ENCODE peak calls at places on chromosomes 2 and 18, in eight cellular contexts. V, A, F, Z, J, K, D and P are unnamed samples.

GRCh38 chr2:107712857-107713256 is 113.8 kb upstream of the RGPD4 start:
- DNase-seq in A (no peak), F (no peak), D (no peak), K (no peak), V (no peak), Z (no peak), J (no peak), P (no peak)

GRCh38 chr2:40244251-40245010 is 207.5 kb downstream of the SLC8A1 start:
- DNase-seq in Z (peak), J (peak), K (peak), F (peak), A (peak), V (peak), D (no peak), P (peak)

GRCh38 chr2:219251656-219252055 is 1.4 kb upstream of the TUBA4B start:
- DNase-seq in J (no peak), V (no peak), F (no peak), A (no peak), Z (no peak), D (no peak), K (no peak), P (no peak)

GRCh38 chr2:95375532-95376221 is 26.8 kb upstream of the FAHD2A start:
- DNase-seq in J (no peak), A (no peak), Z (no peak), F (peak), K (no peak), D (no peak), V (no peak), P (no peak)

GRCh38 chr2:58336416-58336815 is 95.3 kb upstream of the FANCL start:
- DNase-seq in F (no peak), D (no peak), J (no peak), A (no peak), Z (no peak), V (no peak), K (no peak), P (no peak)

GRCh38 chr2:226303707-226304106 is 495.9 kb downstream of the IRS1 start:
- DNase-seq in F (no peak), Z (no peak), J (no peak), K (no peak), A (no peak), V (no peak), D (no peak), P (no peak)

GRCh38 chr2:150109912-150110311 is 377.6 kb downstream of the RND3 start:
- DNase-seq in K (no peak), Z (no peak), D (no peak), A (no peak), J (no peak), V (no peak), F (no peak), P (no peak)

GRCh38 chr2:231308631-231309414 is 86.7 kb upstream of the B3GNT7 start:
- DNase-seq in A (peak), K (no peak), V (no peak), D (no peak), Z (no peak), J (no peak), F (no peak), P (peak)

GRCh38 chr2:48844418-48845155 is 89.1 kb upstream of the LHCGR start:
- DNase-seq in F (no peak), D (no peak), A (no peak), Z (no peak), V (no peak), J (no peak), K (no peak), P (peak)

GRCh38 chr2:23859983-23860382 is 66.9 kb downstream of the ATAD2B start:
- DNase-seq in J (no peak), A (peak), V (no peak), Z (no peak), K (no peak), F (no peak), D (no peak), P (no peak)

GRCh38 chr2:98786179-98786578 is 55.2 kb upstream of the MGAT4A start:
- DNase-seq in Z (no peak), D (no peak), J (no peak), K (no peak), A (no peak), F (no peak), V (no peak), P (no peak)

GRCh38 chr18:23220355-23220754 is 85.1 kb downstream of the CABLES1 start:
- DNase-seq in J (no peak), D (no peak), A (no peak), Z (no peak), V (no peak), F (no peak), K (no peak), P (no peak)

GRCh38 chr2:146850746-146851145 is 994.1 kb upstream of the ACVR2A start:
- DNase-seq in Z (no peak), V (no peak), F (no peak), K (no peak), J (no peak), A (no peak), D (no peak), P (no peak)

GRCh38 chr18:62637807-62638687 is 77.3 kb upstream of the PHLPP1 start:
- DNase-seq in J (peak), Z (no peak), K (peak), A (peak), D (no peak), V (peak), F (no peak), P (no peak)

GRCh38 chr18:63016270-63016669 is 300.9 kb downstream of the PHLPP1 start:
- DNase-seq in F (no peak), V (peak), A (peak), J (peak), K (peak), D (no peak), Z (no peak), P (peak)

GRCh38 chr2:54945401-54946219 is 104.6 kb downstream of the RTN4 start:
- DNase-seq in V (no peak), D (no peak), K (no peak), Z (peak), A (peak), J (peak), F (peak), P (no peak)

GRCh38 chr2:75157435-75157834 is 41.9 kb downstream of the TACR1 start:
- DNase-seq in F (no peak), D (no peak), A (no peak), K (no peak), J (no peak), V (no peak), Z (no peak), P (peak)

GRCh38 chr2:169452080-169452479 is 27.2 kb upstream of the BBS5 start:
- DNase-seq in F (no peak), J (no peak), A (peak), Z (no peak), V (peak), D (no peak), K (no peak), P (peak)

GRCh38 chr2:26691881-26692813 is at the start of gene KCNK3:
- DNase-seq in A (no peak), V (no peak), J (no peak), Z (peak), F (peak), D (peak), K (no peak), P (peak)

GRCh38 chr2:158998486-158999248 is 30.2 kb downstream of the TANC1 start:
- DNase-seq in V (no peak), Z (peak), A (no peak), K (peak), D (no peak), F (no peak), J (no peak), P (no peak)

GRCh38 chr18:79625195-79625923 is 54.2 kb upstream of the CTDP1 start:
- DNase-seq in F (peak), Z (peak), V (peak), K (no peak), J (peak), D (no peak), A (no peak), P (no peak)

GRCh38 chr18:6219116-6219717 is 195.5 kb downstream of the L3MBTL4 start:
- DNase-seq in K (no peak), J (no peak), V (peak), F (no peak), D (no peak), Z (no peak), A (peak), P (no peak)

GRCh38 chr2:39571197-39571731 is 94.5 kb upstream of the TMEM178A start:
- DNase-seq in K (no peak), D (no peak), Z (no peak), V (no peak), F (no peak), J (no peak), A (no peak), P (peak)

GRCh38 chr2:215678094-215678493 is 242.2 kb upstream of the FN1 start:
- DNase-seq in D (no peak), A (no peak), F (no peak), V (no peak), J (no peak), Z (no peak), K (no peak), P (no peak)

GRCh38 chr2:54675281-54675680 is 48.2 kb upstream of the EML6 start:
- DNase-seq in D (no peak), Z (no peak), A (no peak), V (no peak), K (no peak), J (no peak), F (no peak), P (no peak)

GRCh38 chr2:142938240-142938639 is 60.8 kb downstream of the KYNU start:
- DNase-seq in J (no peak), V (no peak), K (no peak), F (no peak), A (no peak), D (no peak), Z (no peak), P (no peak)

GRCh38 chr2:30203156-30203555 is 28.2 kb upstream of the LBH start:
- DNase-seq in K (no peak), V (no peak), J (no peak), F (no peak), Z (no peak), D (no peak), A (no peak), P (no peak)

GRCh38 chr2:464562-465309 is 176.8 kb upstream of the ALKAL2 start:
- DNase-seq in J (peak), A (no peak), F (no peak), K (no peak), Z (no peak), D (no peak), V (peak), P (no peak)

GRCh38 chr2:2542966-2543555 is 212.0 kb upstream of the MYT1L start:
- DNase-seq in J (no peak), V (no peak), F (no peak), K (no peak), A (no peak), D (no peak), Z (no peak), P (no peak)

GRCh38 chr2:4549811-4550210 is 846.4 kb downstream of the DCDC2C start:
- DNase-seq in A (no peak), V (no peak), J (no peak), K (no peak), F (no peak), Z (no peak), D (no peak), P (no peak)

GRCh38 chr18:6024740-6025139 is 129.4 kb upstream of the TMEM200C start:
- DNase-seq in J (no peak), Z (no peak), A (no peak), K (no peak), V (no peak), D (no peak), F (no peak), P (no peak)

DNA sequence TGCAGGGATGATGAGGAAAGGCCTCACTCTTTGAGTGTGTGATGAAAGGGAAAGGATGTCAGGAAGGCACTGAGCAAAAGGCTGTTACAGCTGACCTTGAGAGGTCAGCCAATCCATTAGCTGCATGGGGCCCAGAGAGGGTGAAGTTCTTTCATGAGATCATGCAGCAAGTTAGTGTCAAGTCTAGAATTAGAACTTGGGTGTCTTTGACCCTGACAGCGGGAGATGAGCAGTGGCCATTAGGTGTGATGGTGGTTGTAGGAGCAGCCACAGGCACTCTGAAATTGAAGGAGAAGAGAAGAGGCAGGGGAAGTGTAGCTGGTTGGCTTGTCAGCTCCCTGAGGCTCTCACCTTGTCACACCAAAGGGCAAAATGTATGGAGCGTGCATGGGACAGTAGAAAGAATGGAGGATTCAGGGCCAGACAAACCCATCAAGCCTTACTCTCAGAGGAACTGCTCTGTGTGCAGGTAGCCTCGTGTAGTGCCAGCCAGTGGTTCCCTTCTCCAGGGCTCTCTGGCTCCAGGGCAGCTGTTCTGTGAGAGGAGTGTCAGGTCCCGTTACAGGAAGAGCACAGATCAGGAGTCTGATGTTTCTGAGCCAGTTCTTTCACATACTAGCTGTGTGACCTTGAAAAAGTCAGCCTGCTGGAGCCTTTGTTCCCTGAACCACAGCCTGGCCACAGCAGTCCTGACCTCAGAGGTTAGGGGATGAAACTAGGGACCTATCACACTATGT is 35.9 kb downstream of the MAP4K4 start:
- DNase-seq in D (no peak), V (no peak), Z (no peak), J (no peak), F (no peak), A (no peak), K (no peak), P (no peak)
- H3K27ac ChIP-seq in D (peak), V (no peak), Z (peak), J (no peak), F (no peak), A (peak), K (no peak), P (peak)

GRCh38 chr2:46302005-46302696 is 4.9 kb downstream of the EPAS1 start:
- DNase-seq in J (no peak), Z (no peak), F (no peak), V (no peak), A (no peak), K (no peak), D (no peak), P (no peak)
- H3K27ac ChIP-seq in J (no peak), Z (no peak), F (peak), V (no peak), A (peak), K (no peak), D (peak), P (no peak)

GRCh38 chr2:36235877-36236276 is 119.7 kb upstream of the CRIM1 start:
- DNase-seq in K (no peak), V (no peak), F (no peak), J (no peak), Z (no peak), D (no peak), A (no peak), P (no peak)

GRCh38 chr2:36238126-36238525 is 117.5 kb upstream of the CRIM1 start:
- DNase-seq in Z (no peak), V (no peak), D (no peak), J (no peak), F (no peak), K (no peak), A (no peak), P (no peak)

GRCh38 chr2:36235426-36235825 is 120.2 kb upstream of the CRIM1 start:
- DNase-seq in J (no peak), K (no peak), F (no peak), V (no peak), Z (no peak), D (no peak), A (no peak), P (no peak)
- H3K27ac ChIP-seq in J (no peak), K (no peak), F (no peak), V (no peak), Z (no peak), D (no peak), A (no peak), P (no peak)

DNA sequence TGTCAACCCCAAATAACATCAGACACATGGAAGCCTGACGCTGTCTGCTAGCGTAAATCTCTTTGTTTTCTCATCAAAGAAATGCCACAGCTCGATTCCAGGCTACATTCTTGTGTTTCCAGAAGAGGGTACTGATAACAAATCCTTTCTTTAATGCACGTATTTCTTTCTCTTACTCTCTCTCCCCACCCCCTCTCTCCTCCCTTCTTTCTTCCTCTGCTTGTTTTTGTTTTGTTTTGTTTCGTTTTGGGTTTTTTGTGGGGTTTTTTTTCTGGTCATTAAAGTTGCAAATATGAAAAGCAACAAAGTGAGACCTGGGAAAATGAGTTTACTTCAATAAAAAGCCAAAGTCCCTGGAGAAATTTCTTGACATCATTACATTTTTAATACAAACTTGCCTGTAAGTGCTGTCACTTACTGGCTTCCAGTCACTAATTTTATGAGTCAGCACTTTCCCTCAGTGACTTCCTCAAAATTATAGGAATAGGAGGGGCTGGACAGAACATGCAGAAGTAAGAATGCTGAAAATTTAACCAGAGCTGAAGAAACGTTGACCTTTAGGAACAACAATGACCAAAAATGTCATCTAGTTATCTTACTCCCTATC is 106.7 kb upstream of the NABP1 start:
- DNase-seq in V (peak), J (no peak), K (peak), Z (no peak), F (no peak), D (no peak), A (peak), P (peak)
- H3K27ac ChIP-seq in V (no peak), J (no peak), K (peak), Z (no peak), F (no peak), D (no peak), A (peak), P (no peak)

GRCh38 chr2:46657042-46657504 is 177.7 kb downstream of the TMEM247 start:
- DNase-seq in Z (no peak), K (no peak), V (peak), D (no peak), F (peak), J (peak), A (peak), P (peak)

GRCh38 chr2:46653539-46653938 is 174.2 kb downstream of the TMEM247 start:
- DNase-seq in F (no peak), D (no peak), K (no peak), V (no peak), J (no peak), Z (no peak), A (no peak), P (no peak)

GRCh38 chr2:46652514-46653170 is 173.3 kb downstream of the TMEM247 start:
- DNase-seq in J (no peak), D (no peak), F (no peak), K (no peak), Z (no peak), A (no peak), V (no peak), P (no peak)

GRCh38 chr2:46655551-46656436 is 176.4 kb downstream of the TMEM247 start:
- DNase-seq in A (no peak), D (no peak), F (no peak), K (no peak), J (no peak), V (no peak), Z (no peak), P (no peak)

GRCh38 chr2:46656640-46657039 is 177.3 kb downstream of the TMEM247 start:
- DNase-seq in F (no peak), D (no peak), A (no peak), J (no peak), V (no peak), K (no peak), Z (no peak), P (no peak)
- H3K27ac ChIP-seq in F (no peak), D (no peak), A (peak), J (no peak), V (no peak), K (no peak), Z (no peak), P (no peak)

DNA sequence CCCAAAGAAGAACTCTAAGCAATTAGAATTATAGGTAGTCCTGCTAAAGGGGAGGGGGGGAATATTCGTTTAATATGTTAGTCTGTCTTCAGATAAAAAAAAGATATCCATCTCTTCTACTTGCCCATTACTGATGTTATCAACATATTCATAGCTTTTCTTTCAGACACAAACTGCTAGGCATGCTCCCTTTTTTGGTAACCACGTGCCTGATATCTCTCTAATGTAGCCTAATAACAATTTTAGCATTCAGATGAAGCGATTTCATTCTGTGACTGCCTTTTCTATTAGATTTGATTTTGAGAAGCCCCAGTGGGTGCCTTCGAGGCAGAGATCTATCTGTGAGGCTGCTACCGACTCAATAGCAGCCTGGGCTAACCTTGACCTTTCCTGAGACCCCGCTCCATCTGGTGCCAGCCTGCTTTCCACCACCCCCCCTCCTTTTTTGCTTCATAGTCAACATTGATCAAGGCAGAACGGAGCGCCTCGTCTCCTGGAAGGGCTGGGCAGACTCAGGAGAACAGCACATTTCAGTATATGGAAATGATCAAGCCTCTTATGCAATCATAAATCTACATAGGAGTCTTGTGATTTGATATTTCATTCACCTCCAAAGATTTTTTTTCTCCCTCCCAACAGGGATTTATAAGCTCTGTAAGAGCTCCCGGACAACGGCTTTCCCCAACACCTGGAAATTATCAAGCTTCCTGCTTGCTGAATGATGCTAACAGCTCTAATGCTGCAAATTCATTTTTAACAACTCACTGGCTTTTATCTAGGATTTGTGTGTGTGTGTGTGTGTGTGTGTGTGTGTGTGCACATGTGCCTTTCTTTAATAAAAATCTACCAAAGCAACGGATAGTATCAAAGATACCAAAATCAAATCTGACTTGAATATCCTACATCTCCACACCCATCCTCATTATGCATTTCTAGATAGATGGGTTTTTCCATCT is 14.7 kb upstream of the BCL11A start:
- DNase-seq in A (no peak), D (no peak), F (no peak), V (no peak), K (no peak), J (no peak), Z (no peak), P (no peak)
- H3K27ac ChIP-seq in A (no peak), D (no peak), F (no peak), V (no peak), K (no peak), J (no peak), Z (no peak), P (no peak)